ENCODE peak calls at places on chromosomes 13 and 19, in five cellular contexts. One of them, this sample, is unnamed. For H3K4me1, the result is how much of the 10 kb centered on the place peaks cover.

GRCh38 chr19:19040417-19040816 is 7.0 kb downstream of the ARMC6 start:
- DNase-seq in sigmoid colon: peak
- DNase-seq in ovary: peak
- DNase-seq in HepG2: peak
- DNase-seq in A549: peak
- DNase-seq in this sample: peak

GRCh38 chr13:36518707-36519106 is 86.4 kb downstream of the CCNA1 start:
- DNase-seq in sigmoid colon: no peak
- DNase-seq in ovary: no peak
- DNase-seq in HepG2: no peak
- DNase-seq in A549: no peak
- DNase-seq in this sample: no peak

GRCh38 chr13:72384186-72384823 is 343.1 kb downstream of the MZT1 start:
- DNase-seq in sigmoid colon: no peak
- DNase-seq in ovary: no peak
- DNase-seq in HepG2: peak
- DNase-seq in A549: no peak
- DNase-seq in this sample: no peak

GRCh38 chr13:111917086-111917485 is 149.9 kb upstream of the SOX1 start:
- DNase-seq in sigmoid colon: no peak
- DNase-seq in ovary: no peak
- DNase-seq in HepG2: no peak
- DNase-seq in A549: no peak
- DNase-seq in this sample: peak

GRCh38 chr13:51873419-51873818 is 11.7 kb downstream of the CCDC70 start:
- DNase-seq in sigmoid colon: no peak
- DNase-seq in ovary: no peak
- DNase-seq in HepG2: no peak
- DNase-seq in A549: no peak
- DNase-seq in this sample: no peak

GRCh38 chr19:30669329-30670010 is 297.3 kb downstream of the ZNF536 start:
- DNase-seq in sigmoid colon: peak
- DNase-seq in ovary: peak
- DNase-seq in HepG2: peak
- DNase-seq in A549: peak
- DNase-seq in this sample: peak

GRCh38 chr19:40519352-40520322 is 52.8 kb downstream of the SPTBN4 start:
- DNase-seq in sigmoid colon: no peak
- DNase-seq in ovary: no peak
- DNase-seq in HepG2: no peak
- DNase-seq in A549: peak
- DNase-seq in this sample: peak

GRCh38 chr13:45718063-45718462 is 15.9 kb downstream of the CBY2 start:
- DNase-seq in sigmoid colon: no peak
- DNase-seq in ovary: no peak
- DNase-seq in HepG2: peak
- DNase-seq in A549: peak
- DNase-seq in this sample: no peak

GRCh38 chr19:3413796-3414327 is 47.5 kb downstream of the NFIC start:
- DNase-seq in sigmoid colon: no peak
- DNase-seq in ovary: no peak
- DNase-seq in HepG2: peak
- DNase-seq in A549: peak
- DNase-seq in this sample: no peak

GRCh38 chr13:98783856-98784478 is 31.5 kb upstream of the SLC15A1 start:
- DNase-seq in sigmoid colon: no peak
- DNase-seq in ovary: no peak
- DNase-seq in HepG2: no peak
- DNase-seq in A549: no peak
- DNase-seq in this sample: no peak

GRCh38 chr13:113548778-113549621 is 35.6 kb upstream of the TFDP1 start:
- DNase-seq in sigmoid colon: no peak
- DNase-seq in ovary: no peak
- DNase-seq in HepG2: no peak
- DNase-seq in A549: no peak
- DNase-seq in this sample: no peak

GRCh38 chr19:23971598-23971997 is 56.9 kb downstream of the ZNF726 start:
- DNase-seq in sigmoid colon: no peak
- DNase-seq in ovary: no peak
- DNase-seq in HepG2: no peak
- DNase-seq in A549: no peak
- DNase-seq in this sample: peak

GRCh38 chr13:32202268-32202667 is 112.9 kb downstream of the ZAR1L start:
- DNase-seq in sigmoid colon: no peak
- DNase-seq in ovary: no peak
- DNase-seq in HepG2: no peak
- DNase-seq in A549: no peak
- DNase-seq in this sample: no peak

GRCh38 chr13:108961542-108962125 is 332.2 kb downstream of the MYO16 start:
- DNase-seq in sigmoid colon: no peak
- DNase-seq in ovary: no peak
- DNase-seq in HepG2: peak
- DNase-seq in A549: peak
- DNase-seq in this sample: no peak

GRCh38 chr13:91785435-91786137 is 387.2 kb downstream of the GPC5 start:
- DNase-seq in sigmoid colon: no peak
- DNase-seq in ovary: no peak
- DNase-seq in HepG2: no peak
- DNase-seq in A549: no peak
- DNase-seq in this sample: no peak

GRCh38 chr19:38081547-38082255 is 142.3 kb downstream of the DPF1 start:
- DNase-seq in sigmoid colon: no peak
- DNase-seq in ovary: no peak
- DNase-seq in HepG2: no peak
- DNase-seq in A549: no peak
- DNase-seq in this sample: no peak

GRCh38 chr19:43524922-43525835 is 1.8 kb downstream of the ETHE1 start:
- DNase-seq in sigmoid colon: peak
- DNase-seq in ovary: peak
- DNase-seq in HepG2: peak
- DNase-seq in A549: peak
- DNase-seq in this sample: peak

GRCh38 chr13:31334994-31335549 is 135.3 kb downstream of the B3GLCT start:
- DNase-seq in sigmoid colon: no peak
- DNase-seq in ovary: no peak
- DNase-seq in HepG2: no peak
- DNase-seq in A549: peak
- DNase-seq in this sample: no peak

GRCh38 chr13:50053844-50054243 is 38.6 kb downstream of the KCNRG start:
- DNase-seq in sigmoid colon: no peak
- DNase-seq in ovary: no peak
- DNase-seq in HepG2: no peak
- DNase-seq in A549: no peak
- DNase-seq in this sample: no peak

GRCh38 chr13:50448535-50448981 is 394.9 kb downstream of the DLEU7 start:
- DNase-seq in sigmoid colon: no peak
- DNase-seq in ovary: no peak
- DNase-seq in HepG2: no peak
- DNase-seq in A549: no peak
- DNase-seq in this sample: no peak

GRCh38 chr13:65907656-65908441 is 1322.3 kb downstream of the PCDH9 start:
- DNase-seq in sigmoid colon: no peak
- DNase-seq in ovary: no peak
- DNase-seq in HepG2: no peak
- DNase-seq in A549: no peak
- DNase-seq in this sample: no peak

GRCh38 chr19:42200116-42200740 is 17.2 kb downstream of the DEDD2 start:
- DNase-seq in sigmoid colon: no peak
- DNase-seq in ovary: no peak
- DNase-seq in HepG2: no peak
- DNase-seq in A549: no peak
- DNase-seq in this sample: no peak

GRCh38 chr19:42199440-42200115 is 17.9 kb downstream of the DEDD2 start:
- DNase-seq in sigmoid colon: peak
- DNase-seq in ovary: no peak
- DNase-seq in HepG2: no peak
- DNase-seq in A549: no peak
- DNase-seq in this sample: peak

GRCh38 chr19:42196011-42197001 is 21.2 kb downstream of the DEDD2 start:
- DNase-seq in sigmoid colon: no peak
- DNase-seq in ovary: no peak
- DNase-seq in HepG2: no peak
- DNase-seq in A549: no peak
- DNase-seq in this sample: no peak

GRCh38 chr19:42197375-42197817 is 20.1 kb downstream of the DEDD2 start:
- DNase-seq in sigmoid colon: no peak
- DNase-seq in ovary: no peak
- DNase-seq in HepG2: no peak
- DNase-seq in A549: no peak
- DNase-seq in this sample: peak

GRCh38 chr19:42198676-42199439 is 18.6 kb downstream of the DEDD2 start:
- DNase-seq in sigmoid colon: no peak
- DNase-seq in ovary: no peak
- DNase-seq in HepG2: no peak
- DNase-seq in A549: no peak
- DNase-seq in this sample: no peak
- H3K4me1 ChIP-seq in sigmoid colon: under half
- H3K4me1 ChIP-seq in ovary: under half
- H3K4me1 ChIP-seq in HepG2: under half
- H3K4me1 ChIP-seq in A549: under half
- H3K4me1 ChIP-seq in this sample: under half

GRCh38 chr19:7595466-7596133 is at the start of gene CAMSAP3:
- DNase-seq in sigmoid colon: no peak
- DNase-seq in ovary: no peak
- DNase-seq in HepG2: peak
- DNase-seq in A549: no peak
- DNase-seq in this sample: peak
- TF ChIP-seq EP300 in sigmoid colon: no peak
- TF ChIP-seq EP300 in ovary: no peak
- TF ChIP-seq EP300 in HepG2: no peak
- TF ChIP-seq EP300 in A549: no peak
- TF ChIP-seq EP300 in this sample: no peak

GRCh38 chr19:55256562-55257460 is 2.0 kb downstream of the PPP6R1 start:
- DNase-seq in sigmoid colon: no peak
- DNase-seq in ovary: no peak
- DNase-seq in HepG2: peak
- DNase-seq in A549: no peak
- DNase-seq in this sample: no peak

GRCh38 chr19:55257461-55258411 is 1.1 kb downstream of the PPP6R1 start:
- DNase-seq in sigmoid colon: no peak
- DNase-seq in ovary: no peak
- DNase-seq in HepG2: no peak
- DNase-seq in A549: no peak
- DNase-seq in this sample: no peak

GRCh38 chr19:55253842-55254624 is 4.8 kb downstream of the PPP6R1 start:
- DNase-seq in sigmoid colon: no peak
- DNase-seq in ovary: no peak
- DNase-seq in HepG2: no peak
- DNase-seq in A549: no peak
- DNase-seq in this sample: no peak

GRCh38 chr19:55254625-55254977 is 4.2 kb downstream of the PPP6R1 start:
- DNase-seq in sigmoid colon: no peak
- DNase-seq in ovary: no peak
- DNase-seq in HepG2: no peak
- DNase-seq in A549: no peak
- DNase-seq in this sample: no peak

DNA sequence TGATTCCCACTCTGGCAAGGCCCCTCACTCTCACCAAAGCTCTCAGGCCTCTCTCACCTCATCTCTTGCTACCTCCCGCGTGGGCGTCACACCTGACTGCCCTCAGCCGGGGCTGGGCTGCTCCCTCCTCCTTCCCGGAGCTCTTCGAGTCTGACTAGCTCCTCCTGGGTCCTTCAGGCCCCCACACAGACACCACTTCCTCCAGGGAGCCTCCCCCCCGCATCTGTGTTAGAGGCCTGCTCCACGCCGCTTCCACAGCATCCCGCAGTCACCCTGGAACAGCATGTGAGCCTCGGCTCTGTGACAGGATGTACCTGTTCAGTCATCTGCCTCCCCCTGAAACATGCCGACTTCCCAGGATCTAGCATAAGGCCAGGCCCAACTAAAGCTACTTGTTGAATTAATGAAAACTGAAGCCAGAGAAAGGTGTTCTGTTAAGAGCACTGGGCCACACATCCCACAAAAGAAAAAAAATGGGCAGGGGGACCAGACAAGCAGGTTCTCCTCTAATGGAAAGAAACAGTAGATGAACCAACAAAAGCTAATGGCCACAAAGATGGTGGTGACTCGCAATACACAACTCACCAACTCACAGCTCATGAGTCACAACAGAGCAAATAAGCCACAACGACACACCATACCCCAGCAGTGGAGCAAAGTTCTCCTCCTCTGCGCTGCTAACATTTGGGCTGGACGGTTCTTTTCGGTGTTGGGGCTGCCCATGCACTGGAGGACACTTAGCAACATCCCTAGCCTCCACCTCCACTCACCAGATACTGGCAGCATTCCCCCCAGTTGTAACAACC is 3.0 kb downstream of the PPP6R1 start:
- DNase-seq in sigmoid colon: no peak
- DNase-seq in ovary: no peak
- DNase-seq in HepG2: peak
- DNase-seq in A549: peak
- DNase-seq in this sample: no peak
- H3K4me1 ChIP-seq in sigmoid colon: under half
- H3K4me1 ChIP-seq in ovary: under half
- H3K4me1 ChIP-seq in HepG2: half or more
- H3K4me1 ChIP-seq in A549: under half
- H3K4me1 ChIP-seq in this sample: under half

GRCh38 chr19:662962-663681 is at the start of gene RNF126:
- DNase-seq in sigmoid colon: peak
- DNase-seq in ovary: peak
- DNase-seq in HepG2: peak
- DNase-seq in A549: peak
- DNase-seq in this sample: peak

GRCh38 chr19:661427-662196 is 1.4 kb downstream of the RNF126 start:
- DNase-seq in sigmoid colon: peak
- DNase-seq in ovary: no peak
- DNase-seq in HepG2: no peak
- DNase-seq in A549: no peak
- DNase-seq in this sample: no peak

GRCh38 chr19:663682-664117 is 686 bp upstream of the RNF126 start:
- DNase-seq in sigmoid colon: no peak
- DNase-seq in ovary: no peak
- DNase-seq in HepG2: no peak
- DNase-seq in A549: no peak
- DNase-seq in this sample: no peak

GRCh38 chr19:662207-662961 is 630 bp downstream of the RNF126 start:
- DNase-seq in sigmoid colon: peak
- DNase-seq in ovary: no peak
- DNase-seq in HepG2: peak
- DNase-seq in A549: peak
- DNase-seq in this sample: peak

GRCh38 chr19:664913-665443 is 2.0 kb upstream of the RNF126 start:
- DNase-seq in sigmoid colon: peak
- DNase-seq in ovary: peak
- DNase-seq in HepG2: peak
- DNase-seq in A549: peak
- DNase-seq in this sample: peak
- TF ChIP-seq EP300 in sigmoid colon: no peak
- TF ChIP-seq EP300 in ovary: no peak
- TF ChIP-seq EP300 in HepG2: no peak
- TF ChIP-seq EP300 in A549: no peak
- TF ChIP-seq EP300 in this sample: no peak

This sample was measured in upper lobe of left lung.